ENCODE peak calls at places on chromosomes 12 and 14, in five cellular contexts. One of them, this sample, is unnamed.

GRCh38 chr12:34340534-34341361 is 318.5 kb downstream of the ALG10 start:
- DNase-seq in endodermal cell: no peak
- DNase-seq in foreskin fibroblast: no peak
- DNase-seq in GM13976: no peak
- DNase-seq in astrocyte: no peak
- DNase-seq in this sample: no peak

GRCh38 chr12:132282950-132283771 is 46.2 kb downstream of the GALNT9 start:
- DNase-seq in endodermal cell: peak; percentile 90
- DNase-seq in foreskin fibroblast: no peak
- DNase-seq in GM13976: no peak
- DNase-seq in astrocyte: no peak
- DNase-seq in this sample: no peak

GRCh38 chr12:12540261-12541013 is 22.2 kb downstream of the DUSP16 start:
- DNase-seq in endodermal cell: no peak
- DNase-seq in foreskin fibroblast: no peak
- DNase-seq in GM13976: no peak
- DNase-seq in astrocyte: no peak
- DNase-seq in this sample: peak; percentile 13

GRCh38 chr12:58888131-58888783 is 32.0 kb downstream of the LRIG3 start:
- DNase-seq in endodermal cell: no peak
- DNase-seq in foreskin fibroblast: peak; percentile 83
- DNase-seq in GM13976: no peak
- DNase-seq in astrocyte: peak; percentile 81
- DNase-seq in this sample: no peak

GRCh38 chr12:6961695-6962284 is 8.7 kb downstream of the PHB2 start:
- DNase-seq in endodermal cell: peak; percentile 96
- DNase-seq in foreskin fibroblast: peak; percentile 79
- DNase-seq in GM13976: peak; percentile 72
- DNase-seq in astrocyte: peak; percentile 70
- DNase-seq in this sample: peak; percentile 78

GRCh38 chr12:116166306-116166705 is 111.2 kb downstream of the MED13L start:
- DNase-seq in endodermal cell: no peak
- DNase-seq in foreskin fibroblast: no peak
- DNase-seq in GM13976: no peak
- DNase-seq in astrocyte: no peak
- DNase-seq in this sample: no peak

GRCh38 chr14:58068306-58068705 is 83.7 kb downstream of the ARMH4 start:
- DNase-seq in endodermal cell: no peak
- DNase-seq in foreskin fibroblast: no peak
- DNase-seq in GM13976: no peak
- DNase-seq in astrocyte: no peak
- DNase-seq in this sample: no peak

GRCh38 chr14:82854851-82855250 is 1321.2 kb upstream of the SEL1L start:
- DNase-seq in endodermal cell: peak; percentile 59
- DNase-seq in foreskin fibroblast: no peak
- DNase-seq in GM13976: no peak
- DNase-seq in astrocyte: no peak
- DNase-seq in this sample: no peak

GRCh38 chr14:87975636-87976035 is 17.3 kb downstream of the GALC start:
- DNase-seq in endodermal cell: no peak
- DNase-seq in foreskin fibroblast: no peak
- DNase-seq in GM13976: no peak
- DNase-seq in astrocyte: no peak
- DNase-seq in this sample: no peak

GRCh38 chr14:35687335-35687939 is 121.7 kb downstream of the RALGAPA1 start:
- DNase-seq in endodermal cell: peak; percentile 62
- DNase-seq in foreskin fibroblast: peak; percentile 69
- DNase-seq in GM13976: peak; percentile 25
- DNase-seq in astrocyte: peak; percentile 29
- DNase-seq in this sample: peak; percentile 59

GRCh38 chr14:30573203-30573814 is 14.4 kb downstream of the G2E3 start:
- DNase-seq in endodermal cell: no peak
- DNase-seq in foreskin fibroblast: peak; percentile 45
- DNase-seq in GM13976: no peak
- DNase-seq in astrocyte: peak; percentile 70
- DNase-seq in this sample: no peak

GRCh38 chr12:1691123-1692007 is 495 bp downstream of the ADIPOR2 start:
- DNase-seq in endodermal cell: no peak
- DNase-seq in foreskin fibroblast: peak; percentile 50
- DNase-seq in GM13976: peak; percentile 64
- DNase-seq in astrocyte: no peak
- DNase-seq in this sample: peak; percentile 43

GRCh38 chr12:125065021-125065752 is at the start of gene AACS:
- DNase-seq in endodermal cell: peak; percentile 97
- DNase-seq in foreskin fibroblast: peak; percentile 87
- DNase-seq in GM13976: peak; percentile 98
- DNase-seq in astrocyte: peak; percentile 52
- DNase-seq in this sample: peak; percentile 76

GRCh38 chr14:75442642-75443041 is 14.8 kb downstream of the JDP2 start:
- DNase-seq in endodermal cell: no peak
- DNase-seq in foreskin fibroblast: no peak
- DNase-seq in GM13976: no peak
- DNase-seq in astrocyte: peak; percentile 38
- DNase-seq in this sample: no peak

GRCh38 chr14:70188608-70189540 is at the start of gene SLC8A3:
- DNase-seq in endodermal cell: peak; percentile 85
- DNase-seq in foreskin fibroblast: peak; percentile 72
- DNase-seq in GM13976: peak; percentile 76
- DNase-seq in astrocyte: peak; percentile 44
- DNase-seq in this sample: peak; percentile 55

GRCh38 chr12:3872800-3873636 is at the start of gene PARP11:
- DNase-seq in endodermal cell: peak; percentile 99
- DNase-seq in foreskin fibroblast: peak; percentile 98
- DNase-seq in GM13976: peak; percentile 95
- DNase-seq in astrocyte: peak; percentile 92
- DNase-seq in this sample: peak; percentile 99

GRCh38 chr14:68306265-68306933 is 486.5 kb downstream of the ZFP36L1 start:
- DNase-seq in endodermal cell: no peak
- DNase-seq in foreskin fibroblast: no peak
- DNase-seq in GM13976: peak; percentile 44
- DNase-seq in astrocyte: no peak
- DNase-seq in this sample: no peak

GRCh38 chr12:124347805-124348658 is 53.1 kb downstream of the RFLNA start:
- DNase-seq in endodermal cell: peak; percentile 76
- DNase-seq in foreskin fibroblast: no peak
- DNase-seq in GM13976: no peak
- DNase-seq in astrocyte: no peak
- DNase-seq in this sample: peak; percentile 38

GRCh38 chr12:68901551-68901950 is 31.4 kb downstream of the CPM start:
- DNase-seq in endodermal cell: no peak
- DNase-seq in foreskin fibroblast: no peak
- DNase-seq in GM13976: no peak
- DNase-seq in astrocyte: no peak
- DNase-seq in this sample: no peak

GRCh38 chr12:42916143-42916542 is 326.6 kb upstream of the PRICKLE1 start:
- DNase-seq in endodermal cell: no peak
- DNase-seq in foreskin fibroblast: no peak
- DNase-seq in GM13976: no peak
- DNase-seq in astrocyte: no peak
- DNase-seq in this sample: no peak

DNA sequence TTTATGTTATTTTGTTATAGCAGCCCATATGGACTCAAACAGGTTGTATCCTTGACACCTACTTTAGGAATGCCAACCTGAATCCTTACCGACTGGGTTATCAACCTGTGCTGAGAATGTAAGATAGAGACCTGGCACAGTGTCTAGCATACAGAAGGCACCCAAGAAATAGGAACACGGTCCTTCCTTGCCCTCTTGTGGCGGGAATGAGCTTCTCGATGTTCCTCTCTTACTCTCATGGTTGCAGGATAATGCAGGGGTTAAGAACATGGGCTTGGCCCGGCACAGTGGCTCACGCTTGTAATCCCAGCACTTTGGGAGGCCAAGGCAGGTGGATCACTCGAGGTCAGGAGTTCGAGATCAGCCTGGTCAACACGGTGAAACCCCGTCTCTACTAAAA is 6.5 kb downstream of the C12orf43 start:
- DNase-seq in endodermal cell: peak; percentile 89
- DNase-seq in foreskin fibroblast: peak; percentile 71
- DNase-seq in GM13976: no peak
- DNase-seq in astrocyte: peak; percentile 22
- DNase-seq in this sample: no peak
- TF ChIP-seq CTCF in endodermal cell: peak; percentile 82
- TF ChIP-seq CTCF in foreskin fibroblast: peak; percentile 42
- TF ChIP-seq CTCF in GM13976: no peak
- TF ChIP-seq CTCF in astrocyte: peak; percentile 53
- TF ChIP-seq CTCF in this sample: no peak

GRCh38 chr14:65433157-65433556 is 20.6 kb downstream of the FUT8 start:
- DNase-seq in endodermal cell: no peak
- DNase-seq in foreskin fibroblast: no peak
- DNase-seq in GM13976: no peak
- DNase-seq in astrocyte: no peak
- DNase-seq in this sample: no peak

GRCh38 chr14:65432361-65432948 is 19.9 kb downstream of the FUT8 start:
- DNase-seq in endodermal cell: no peak
- DNase-seq in foreskin fibroblast: no peak
- DNase-seq in GM13976: no peak
- DNase-seq in astrocyte: peak; percentile 72
- DNase-seq in this sample: no peak

GRCh38 chr14:65431951-65432350 is 19.4 kb downstream of the FUT8 start:
- DNase-seq in endodermal cell: no peak
- DNase-seq in foreskin fibroblast: peak; percentile 45
- DNase-seq in GM13976: no peak
- DNase-seq in astrocyte: peak; percentile 71
- DNase-seq in this sample: no peak

GRCh38 chr14:65433646-65434045 is 21.1 kb downstream of the FUT8 start:
- DNase-seq in endodermal cell: no peak
- DNase-seq in foreskin fibroblast: no peak
- DNase-seq in GM13976: no peak
- DNase-seq in astrocyte: no peak
- DNase-seq in this sample: no peak

DNA sequence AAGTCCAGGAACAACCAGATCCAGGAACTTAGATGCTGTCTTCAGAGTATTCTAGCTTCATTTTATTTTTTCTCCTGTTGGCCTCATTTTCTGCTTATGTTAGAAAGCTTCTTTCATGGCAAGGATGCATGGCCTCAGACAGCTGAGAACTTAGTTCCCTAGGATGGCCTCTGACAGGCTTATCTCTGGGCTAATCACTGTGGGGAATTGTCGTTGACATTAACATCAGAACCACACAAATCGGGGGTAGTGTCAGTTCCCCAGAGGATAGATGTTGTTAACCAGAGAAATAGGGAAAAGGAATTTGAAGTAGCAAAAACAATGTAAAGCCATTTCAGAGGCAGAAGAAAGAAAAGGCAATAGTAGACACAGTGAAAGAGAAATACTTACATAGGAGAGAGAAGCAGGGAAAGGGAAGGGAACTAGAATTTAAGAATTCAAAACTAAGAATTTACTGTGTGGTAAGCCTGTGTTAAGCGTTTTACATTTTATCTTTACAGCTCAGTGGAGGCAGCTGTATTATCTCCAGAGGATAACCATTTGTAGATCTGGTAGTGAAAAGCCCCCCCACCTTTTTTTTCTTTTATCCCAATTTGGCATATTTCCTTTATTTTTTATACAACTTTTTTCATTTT is 21.8 kb downstream of the FUT8 start:
- DNase-seq in endodermal cell: peak; percentile 49
- DNase-seq in foreskin fibroblast: no peak
- DNase-seq in GM13976: no peak
- DNase-seq in astrocyte: peak; percentile 12
- DNase-seq in this sample: no peak
- TF ChIP-seq CTCF in endodermal cell: no peak
- TF ChIP-seq CTCF in foreskin fibroblast: no peak
- TF ChIP-seq CTCF in GM13976: no peak
- TF ChIP-seq CTCF in astrocyte: no peak
- TF ChIP-seq CTCF in this sample: no peak

GRCh38 chr12:52175411-52176350 is 16.1 kb downstream of the KRT80 start:
- DNase-seq in endodermal cell: peak; percentile 78
- DNase-seq in foreskin fibroblast: peak; percentile 45
- DNase-seq in GM13976: no peak
- DNase-seq in astrocyte: no peak
- DNase-seq in this sample: no peak
- TF ChIP-seq CTCF in endodermal cell: peak; percentile 43
- TF ChIP-seq CTCF in foreskin fibroblast: no peak
- TF ChIP-seq CTCF in GM13976: no peak
- TF ChIP-seq CTCF in astrocyte: peak; percentile 24
- TF ChIP-seq CTCF in this sample: no peak

DNA sequence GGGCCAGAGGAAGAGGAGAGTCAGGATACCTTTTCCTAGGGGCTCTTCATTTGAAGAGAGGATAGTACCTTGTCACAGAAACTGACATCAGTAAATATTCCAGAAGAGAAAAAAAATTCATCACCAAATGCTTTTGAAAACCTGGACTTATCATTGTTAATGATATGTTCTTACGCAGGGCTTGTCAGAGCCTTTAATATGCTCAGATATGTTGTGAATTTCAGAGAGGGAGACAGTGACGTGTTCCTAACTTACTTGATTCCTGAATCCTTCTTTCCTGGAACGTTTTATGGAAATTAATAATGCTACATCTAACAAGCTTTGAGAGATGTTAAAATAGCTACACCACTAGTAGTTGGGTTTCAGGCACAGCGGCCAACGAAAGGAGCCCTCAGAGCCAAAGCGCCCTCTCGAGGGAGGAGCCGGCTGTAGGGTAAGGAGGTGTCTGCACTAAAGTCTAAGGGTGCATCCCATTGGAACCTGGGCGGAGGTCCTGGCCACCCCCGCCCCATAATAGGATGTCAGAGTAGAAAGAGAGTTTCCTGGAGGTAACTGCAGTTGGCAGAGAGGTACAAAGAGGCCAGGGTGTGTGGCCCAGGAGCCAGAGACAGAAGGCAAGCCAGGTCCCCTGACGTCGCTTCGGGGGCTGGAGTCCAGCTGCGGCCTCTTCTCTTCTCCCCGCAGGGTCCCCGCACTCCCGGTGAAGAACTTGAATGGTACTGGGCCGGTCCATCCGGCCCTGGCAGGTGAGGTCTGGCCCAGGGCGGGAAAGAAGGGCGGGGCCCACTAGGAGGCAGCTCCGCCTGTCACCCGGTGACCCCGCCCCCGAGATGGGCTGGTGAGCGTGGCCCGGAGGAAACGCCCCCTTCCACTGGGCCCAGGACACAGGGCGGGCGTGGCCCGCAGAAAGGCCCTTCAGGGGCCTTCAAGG is 36.2 kb downstream of the DTX1 start:
- DNase-seq in endodermal cell: peak; percentile 97
- DNase-seq in foreskin fibroblast: no peak
- DNase-seq in GM13976: peak; percentile 81
- DNase-seq in astrocyte: no peak
- DNase-seq in this sample: no peak
- TF ChIP-seq CTCF in endodermal cell: peak; percentile 58
- TF ChIP-seq CTCF in foreskin fibroblast: no peak
- TF ChIP-seq CTCF in GM13976: peak; percentile 65
- TF ChIP-seq CTCF in astrocyte: no peak
- TF ChIP-seq CTCF in this sample: no peak

DNA sequence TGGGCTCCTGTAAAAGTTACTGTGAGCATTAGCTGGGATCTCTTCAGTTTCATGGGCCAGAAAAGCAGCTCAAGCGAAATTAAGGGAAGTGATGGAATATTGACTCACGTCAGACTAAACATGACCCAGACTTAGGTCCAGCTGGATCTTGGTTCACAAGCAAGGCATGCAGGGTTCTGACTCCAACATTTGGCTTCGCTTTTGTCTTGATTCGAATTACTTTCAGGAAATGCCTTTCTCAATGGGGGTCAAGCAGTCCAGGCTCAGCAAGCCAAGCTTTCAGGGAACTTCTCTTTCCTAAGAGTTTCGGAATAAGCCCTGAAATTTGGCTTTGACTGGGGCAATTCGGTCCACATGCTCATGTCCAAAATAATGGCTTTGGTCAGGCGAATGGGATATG is 678.7 kb upstream of the TMEM132C start:
- DNase-seq in endodermal cell: no peak
- DNase-seq in foreskin fibroblast: peak; percentile 90
- DNase-seq in GM13976: no peak
- DNase-seq in astrocyte: peak; percentile 98
- DNase-seq in this sample: no peak
- TF ChIP-seq CTCF in endodermal cell: no peak
- TF ChIP-seq CTCF in foreskin fibroblast: no peak
- TF ChIP-seq CTCF in GM13976: no peak
- TF ChIP-seq CTCF in astrocyte: no peak
- TF ChIP-seq CTCF in this sample: no peak

GRCh38 chr12:101773560-101774206 is 34.4 kb upstream of the SYCP3 start:
- DNase-seq in endodermal cell: peak; percentile 86
- DNase-seq in foreskin fibroblast: peak; percentile 84
- DNase-seq in GM13976: peak; percentile 79
- DNase-seq in astrocyte: peak; percentile 29
- DNase-seq in this sample: peak; percentile 72
- TF ChIP-seq CTCF in endodermal cell: peak; percentile 96
- TF ChIP-seq CTCF in foreskin fibroblast: peak; percentile 89
- TF ChIP-seq CTCF in GM13976: peak; percentile 75
- TF ChIP-seq CTCF in astrocyte: peak; percentile 94
- TF ChIP-seq CTCF in this sample: peak; percentile 86